ENCODE peak calls at places on chromosomes 6 and 20, in four cellular contexts. U is SIG-M5; S is dorsolateral prefrontal cortex; X is activated CD4-positive, alpha-beta T cell treated with anti-CD3 and anti-CD28 coated beads, Interleukin-2, amount 50 U/mL, for 24 hours. F is an unnamed sample.
A peak's percentile ranks its signal among the peaks of the same experiment; 100 is the strongest.

GRCh38 chr20:61166324-61166723 is 85.7 kb upstream of the CDH4 start:
- DNase-seq in U (no peak), S (no peak), X (no peak), F (no peak)

GRCh38 chr6:144347447-144347758 is 62.3 kb downstream of the UTRN start:
- DNase-seq in U (no peak), S (no peak), X (no peak), F (no peak)

GRCh38 chr6:3911614-3912336 is 62.6 kb downstream of the FAM50B start:
- DNase-seq in U (no peak), S (peak; percentile 45), X (no peak), F (no peak)

GRCh38 chr6:29702519-29703103 is 20.6 kb upstream of the HLA-F start:
- DNase-seq in U (no peak), S (no peak), X (peak; percentile 61), F (peak; percentile 76)

GRCh38 chr6:89021629-89022028 is 58.2 kb upstream of the RNGTT start:
- DNase-seq in U (no peak), S (no peak), X (no peak), F (no peak)

GRCh38 chr6:150857062-150857905 is 8.2 kb upstream of the MTHFD1L start:
- DNase-seq in U (no peak), S (no peak), X (no peak), F (no peak)

GRCh38 chr6:11126876-11127275 is 15.4 kb upstream of the ERVFRD-1 start:
- DNase-seq in U (no peak), S (no peak), X (no peak), F (no peak)

GRCh38 chr20:47815866-47816265 is 30.6 kb upstream of the SULF2 start:
- DNase-seq in U (no peak), S (no peak), X (no peak), F (no peak)

GRCh38 chr20:47502271-47502730 is 614 bp downstream of the NCOA3 start:
- DNase-seq in U (no peak), S (peak; percentile 12), X (no peak), F (no peak)

GRCh38 chr20:21352703-21353102 is 44.6 kb downstream of the NKX2-4 start:
- DNase-seq in U (no peak), S (no peak), X (no peak), F (no peak)

GRCh38 chr6:156185113-156185512 is 592.1 kb upstream of the ARID1B start:
- DNase-seq in U (no peak), S (no peak), X (no peak), F (no peak)

GRCh38 chr20:61437280-61438206 is 185.5 kb downstream of the CDH4 start:
- DNase-seq in U (no peak), S (peak; percentile 48), X (no peak), F (no peak)

GRCh38 chr6:158666637-158667359 is 16.9 kb downstream of the SYTL3 start:
- DNase-seq in U (peak; percentile 96), S (no peak), X (no peak), F (no peak)

F was measured in activated CD4-positive, CD25-positive, alpha-beta regulatory T cell.